ENCODE peak calls at places on chromosomes 3 and 15, in six cellular contexts. One of them, this sample, is unnamed.

GRCh38 chr3:70242297-70242868 is 70.1 kb downstream of the MDFIC2 start:
- DNase-seq in SK-N-SH: no peak
- DNase-seq in brain microvascular endothelial cell: no peak
- DNase-seq in HCT116: no peak
- DNase-seq in RWPE1: no peak
- DNase-seq in coronary artery: no peak
- DNase-seq in this sample: no peak

GRCh38 chr3:114108137-114108536 is 51.6 kb downstream of the QTRT2 start:
- DNase-seq in SK-N-SH: no peak
- DNase-seq in brain microvascular endothelial cell: no peak
- DNase-seq in HCT116: no peak
- DNase-seq in RWPE1: no peak
- DNase-seq in coronary artery: no peak
- DNase-seq in this sample: no peak

GRCh38 chr3:183328823-183329222 is 75.8 kb downstream of the B3GNT5 start:
- DNase-seq in SK-N-SH: no peak
- DNase-seq in brain microvascular endothelial cell: no peak
- DNase-seq in HCT116: no peak
- DNase-seq in RWPE1: peak; percentile 50
- DNase-seq in coronary artery: no peak
- DNase-seq in this sample: no peak

GRCh38 chr3:60579734-60580133 is 671.5 kb downstream of the FHIT start:
- DNase-seq in SK-N-SH: peak; percentile 3
- DNase-seq in brain microvascular endothelial cell: peak; percentile 91
- DNase-seq in HCT116: no peak
- DNase-seq in RWPE1: peak; percentile 13
- DNase-seq in coronary artery: no peak
- DNase-seq in this sample: peak; percentile 52

GRCh38 chr15:57196865-57197264 is 179.4 kb upstream of the CGNL1 start:
- DNase-seq in SK-N-SH: no peak
- DNase-seq in brain microvascular endothelial cell: no peak
- DNase-seq in HCT116: no peak
- DNase-seq in RWPE1: no peak
- DNase-seq in coronary artery: no peak
- DNase-seq in this sample: no peak

GRCh38 chr15:25228261-25228660 is 210.6 kb downstream of the UBE3A start:
- DNase-seq in SK-N-SH: no peak
- DNase-seq in brain microvascular endothelial cell: no peak
- DNase-seq in HCT116: no peak
- DNase-seq in RWPE1: no peak
- DNase-seq in coronary artery: no peak
- DNase-seq in this sample: no peak

GRCh38 chr15:73517566-73517965 is 74.6 kb downstream of the REC114 start:
- DNase-seq in SK-N-SH: no peak
- DNase-seq in brain microvascular endothelial cell: no peak
- DNase-seq in HCT116: no peak
- DNase-seq in RWPE1: no peak
- DNase-seq in coronary artery: no peak
- DNase-seq in this sample: no peak

GRCh38 chr3:17404548-17404947 is 337.9 kb downstream of the TBC1D5 start:
- DNase-seq in SK-N-SH: no peak
- DNase-seq in brain microvascular endothelial cell: no peak
- DNase-seq in HCT116: no peak
- DNase-seq in RWPE1: no peak
- DNase-seq in coronary artery: no peak
- DNase-seq in this sample: no peak

GRCh38 chr3:56969851-56970250 is 90.6 kb upstream of the SPATA12 start:
- DNase-seq in SK-N-SH: no peak
- DNase-seq in brain microvascular endothelial cell: no peak
- DNase-seq in HCT116: no peak
- DNase-seq in RWPE1: no peak
- DNase-seq in coronary artery: no peak
- DNase-seq in this sample: no peak

GRCh38 chr3:195224156-195224979 is 46.6 kb downstream of the XXYLT1 start:
- DNase-seq in SK-N-SH: no peak
- DNase-seq in brain microvascular endothelial cell: no peak
- DNase-seq in HCT116: no peak
- DNase-seq in RWPE1: no peak
- DNase-seq in coronary artery: peak; percentile 65
- DNase-seq in this sample: no peak

GRCh38 chr15:62444104-62445027 is 279.3 kb upstream of the C2CD4B start:
- DNase-seq in SK-N-SH: no peak
- DNase-seq in brain microvascular endothelial cell: peak; percentile 89
- DNase-seq in HCT116: peak; percentile 10
- DNase-seq in RWPE1: peak; percentile 90
- DNase-seq in coronary artery: no peak
- DNase-seq in this sample: peak; percentile 77

GRCh38 chr3:57729339-57730039 is 26.6 kb upstream of the SLMAP start:
- DNase-seq in SK-N-SH: no peak
- DNase-seq in brain microvascular endothelial cell: no peak
- DNase-seq in HCT116: no peak
- DNase-seq in RWPE1: no peak
- DNase-seq in coronary artery: no peak
- DNase-seq in this sample: no peak

GRCh38 chr15:48397841-48398240 is 66.6 kb downstream of the DUT start:
- DNase-seq in SK-N-SH: no peak
- DNase-seq in brain microvascular endothelial cell: no peak
- DNase-seq in HCT116: no peak
- DNase-seq in RWPE1: no peak
- DNase-seq in coronary artery: no peak
- DNase-seq in this sample: no peak

GRCh38 chr3:122295286-122295685 is 29.8 kb upstream of the CSTA start:
- DNase-seq in SK-N-SH: no peak
- DNase-seq in brain microvascular endothelial cell: no peak
- DNase-seq in HCT116: no peak
- DNase-seq in RWPE1: no peak
- DNase-seq in coronary artery: no peak
- DNase-seq in this sample: no peak

DNA sequence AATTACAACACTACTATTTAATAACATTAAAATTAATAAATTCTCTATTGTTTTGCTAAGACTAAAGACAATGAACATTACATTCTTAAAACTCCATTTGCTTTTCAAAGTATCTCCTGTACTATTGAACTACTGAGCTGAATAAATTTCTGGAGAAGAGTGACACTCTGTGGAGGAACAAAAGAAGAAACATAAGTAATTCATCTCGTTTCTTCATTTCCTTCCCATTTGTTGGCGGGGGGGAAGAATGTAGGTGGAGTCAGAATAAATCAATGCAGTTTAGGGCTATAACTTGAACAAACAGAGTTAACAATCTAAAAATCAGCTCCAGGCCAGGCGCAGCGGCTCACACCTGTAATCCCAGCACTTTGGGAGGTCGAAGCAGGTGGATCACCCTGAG is 32.7 kb downstream of the EFHB start:
- DNase-seq in SK-N-SH: no peak
- DNase-seq in brain microvascular endothelial cell: no peak
- DNase-seq in HCT116: no peak
- DNase-seq in RWPE1: peak; percentile 1
- DNase-seq in coronary artery: no peak
- DNase-seq in this sample: no peak
- TF ChIP-seq CTCF in SK-N-SH: peak; percentile 39
- TF ChIP-seq CTCF in brain microvascular endothelial cell: no peak
- TF ChIP-seq CTCF in HCT116: no peak
- TF ChIP-seq CTCF in RWPE1: no peak
- TF ChIP-seq CTCF in coronary artery: no peak
- TF ChIP-seq CTCF in this sample: no peak

DNA sequence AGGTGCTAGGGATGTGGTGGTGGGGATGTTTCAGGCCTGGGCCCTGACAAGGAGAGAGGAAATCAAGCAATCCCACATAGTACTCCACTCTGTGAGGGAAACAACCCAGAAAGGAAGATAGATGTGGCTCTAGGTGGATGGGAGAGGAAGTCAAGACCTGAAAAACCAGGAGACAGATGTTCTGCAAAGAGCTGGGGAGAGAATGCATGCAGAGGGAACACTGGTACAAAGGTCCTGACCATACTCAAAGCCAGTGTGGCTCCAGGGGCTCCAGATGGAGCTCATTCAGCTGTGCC is 15.7 kb upstream of the VILL start:
- DNase-seq in SK-N-SH: no peak
- DNase-seq in brain microvascular endothelial cell: no peak
- DNase-seq in HCT116: no peak
- DNase-seq in RWPE1: no peak
- DNase-seq in coronary artery: no peak
- DNase-seq in this sample: no peak
- TF ChIP-seq CTCF in SK-N-SH: no peak
- TF ChIP-seq CTCF in brain microvascular endothelial cell: no peak
- TF ChIP-seq CTCF in HCT116: no peak
- TF ChIP-seq CTCF in RWPE1: peak; percentile 15
- TF ChIP-seq CTCF in coronary artery: no peak
- TF ChIP-seq CTCF in this sample: no peak

DNA sequence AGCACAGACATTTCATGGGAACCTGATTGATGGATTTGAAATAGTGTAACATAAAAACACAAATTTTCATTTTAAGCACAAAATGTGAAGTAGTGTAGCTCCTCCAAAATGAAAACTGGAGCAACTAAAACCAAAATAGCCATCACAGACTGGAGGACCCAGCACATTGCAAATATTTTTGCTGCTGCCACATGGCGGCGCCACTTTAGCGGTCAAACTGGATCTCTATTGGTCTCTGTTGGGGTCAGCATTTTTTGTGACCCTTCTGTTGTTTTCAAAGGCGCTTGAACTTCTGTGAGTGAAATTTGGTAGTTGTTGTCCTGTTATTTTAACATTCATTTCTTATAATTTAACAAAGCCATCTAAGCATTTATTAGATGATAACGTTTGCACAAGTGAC is 259.9 kb downstream of the IL20RB start:
- DNase-seq in SK-N-SH: peak; percentile 21
- DNase-seq in brain microvascular endothelial cell: no peak
- DNase-seq in HCT116: no peak
- DNase-seq in RWPE1: no peak
- DNase-seq in coronary artery: no peak
- DNase-seq in this sample: no peak
- TF ChIP-seq CTCF in SK-N-SH: peak; percentile 30
- TF ChIP-seq CTCF in brain microvascular endothelial cell: peak; percentile 14
- TF ChIP-seq CTCF in HCT116: peak; percentile 67
- TF ChIP-seq CTCF in RWPE1: peak; percentile 14
- TF ChIP-seq CTCF in coronary artery: no peak
- TF ChIP-seq CTCF in this sample: peak; percentile 10

DNA sequence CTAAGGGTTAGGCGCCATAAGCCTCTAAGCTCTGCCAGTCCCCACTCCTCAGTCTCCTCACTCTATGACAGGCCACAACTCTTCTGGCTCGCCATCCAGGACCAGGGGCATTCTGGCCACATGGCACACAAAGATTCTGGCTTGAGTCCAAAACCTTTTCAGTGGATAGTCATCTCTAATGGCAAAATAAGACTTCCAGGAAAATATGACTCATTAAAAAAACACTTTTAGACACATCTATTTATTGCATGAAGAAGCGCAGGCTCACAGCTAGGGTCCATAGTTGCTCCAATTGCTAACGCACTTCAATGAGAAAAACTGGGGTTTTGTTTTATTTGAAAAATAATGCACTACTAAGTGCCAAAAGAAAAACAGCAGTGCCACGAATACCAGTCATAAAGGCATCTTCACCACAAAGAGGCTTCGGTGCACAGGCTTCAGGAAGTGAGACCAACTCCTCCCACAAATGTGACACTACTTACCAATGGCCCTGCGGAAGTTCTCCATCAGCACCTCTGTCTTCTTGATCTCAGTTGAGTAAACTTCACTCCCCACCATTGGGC is 11.1 kb downstream of the RUVBL1 start:
- DNase-seq in SK-N-SH: peak; percentile 78
- DNase-seq in brain microvascular endothelial cell: peak; percentile 80
- DNase-seq in HCT116: peak; percentile 43
- DNase-seq in RWPE1: peak; percentile 80
- DNase-seq in coronary artery: no peak
- DNase-seq in this sample: peak; percentile 49
- TF ChIP-seq CTCF in SK-N-SH: peak; percentile 18
- TF ChIP-seq CTCF in brain microvascular endothelial cell: peak; percentile 32
- TF ChIP-seq CTCF in HCT116: no peak
- TF ChIP-seq CTCF in RWPE1: no peak
- TF ChIP-seq CTCF in coronary artery: no peak
- TF ChIP-seq CTCF in this sample: no peak

GRCh38 chr15:91476861-91477260 is 376.6 kb upstream of the SLCO3A1 start:
- DNase-seq in SK-N-SH: no peak
- DNase-seq in brain microvascular endothelial cell: no peak
- DNase-seq in HCT116: no peak
- DNase-seq in RWPE1: no peak
- DNase-seq in coronary artery: no peak
- DNase-seq in this sample: no peak
- TF ChIP-seq CTCF in SK-N-SH: no peak
- TF ChIP-seq CTCF in brain microvascular endothelial cell: no peak
- TF ChIP-seq CTCF in HCT116: no peak
- TF ChIP-seq CTCF in RWPE1: no peak
- TF ChIP-seq CTCF in coronary artery: no peak
- TF ChIP-seq CTCF in this sample: no peak

GRCh38 chr3:49028673-49029562 is at the start of gene IMPDH2:
- DNase-seq in SK-N-SH: peak; percentile 92
- DNase-seq in brain microvascular endothelial cell: peak; percentile 79
- DNase-seq in HCT116: peak; percentile 87
- DNase-seq in RWPE1: peak; percentile 71
- DNase-seq in coronary artery: peak; percentile 95
- DNase-seq in this sample: no peak
- TF ChIP-seq CTCF in SK-N-SH: peak; percentile 11
- TF ChIP-seq CTCF in brain microvascular endothelial cell: peak; percentile 2
- TF ChIP-seq CTCF in HCT116: no peak
- TF ChIP-seq CTCF in RWPE1: no peak
- TF ChIP-seq CTCF in coronary artery: no peak
- TF ChIP-seq CTCF in this sample: peak; percentile 10

GRCh38 chr15:64841258-64842098 is at the start of gene PLEKHO2:
- DNase-seq in SK-N-SH: peak; percentile 97
- DNase-seq in brain microvascular endothelial cell: peak; percentile 89
- DNase-seq in HCT116: peak; percentile 73
- DNase-seq in RWPE1: peak; percentile 98
- DNase-seq in coronary artery: peak; percentile 98
- DNase-seq in this sample: peak; percentile 63
- TF ChIP-seq CTCF in SK-N-SH: peak; percentile 22
- TF ChIP-seq CTCF in brain microvascular endothelial cell: no peak
- TF ChIP-seq CTCF in HCT116: no peak
- TF ChIP-seq CTCF in RWPE1: no peak
- TF ChIP-seq CTCF in coronary artery: no peak
- TF ChIP-seq CTCF in this sample: no peak

DNA sequence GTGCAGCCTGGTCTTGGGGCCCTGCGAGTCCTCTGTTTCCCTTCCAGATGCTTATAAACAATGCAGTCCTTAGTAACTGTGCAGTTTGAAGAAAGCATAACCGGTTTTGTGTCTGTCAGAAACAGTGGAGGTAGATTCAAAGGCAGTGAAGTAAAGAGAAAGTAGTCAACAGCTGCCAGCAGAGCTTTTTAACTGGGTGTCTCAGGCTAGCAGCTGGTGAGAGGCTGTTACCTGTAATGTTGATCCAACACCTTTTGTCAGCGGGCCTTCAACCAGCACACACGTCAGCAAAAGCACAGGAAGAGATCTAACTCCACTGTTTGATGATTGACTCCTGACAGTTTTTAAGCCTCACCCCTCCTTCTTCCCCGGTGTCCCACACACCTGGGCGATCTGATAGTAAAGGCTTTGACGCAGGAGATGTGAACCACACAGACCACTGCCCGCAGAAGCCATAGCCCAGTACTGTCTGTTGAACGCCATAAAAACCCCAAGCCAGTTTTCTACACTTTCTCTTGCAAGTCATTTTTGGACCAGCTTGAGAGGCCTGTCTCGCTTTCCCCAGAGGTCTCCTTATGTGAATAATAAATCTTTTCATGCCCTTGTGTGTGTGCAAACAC is 178.0 kb downstream of the FMN1 start:
- DNase-seq in SK-N-SH: no peak
- DNase-seq in brain microvascular endothelial cell: no peak
- DNase-seq in HCT116: no peak
- DNase-seq in RWPE1: no peak
- DNase-seq in coronary artery: no peak
- DNase-seq in this sample: no peak
- TF ChIP-seq CTCF in SK-N-SH: no peak
- TF ChIP-seq CTCF in brain microvascular endothelial cell: no peak
- TF ChIP-seq CTCF in HCT116: no peak
- TF ChIP-seq CTCF in RWPE1: no peak
- TF ChIP-seq CTCF in coronary artery: no peak
- TF ChIP-seq CTCF in this sample: no peak

This sample was measured in retinal pigment epithelial cell.